ENCODE peak calls at places on chromosomes 4 and X, in five cellular contexts. P is vagina, I is GM23338, V is IMR-90, B is neuronal stem cell. N is an unnamed sample.
A peak's percentile ranks its signal among the peaks of the same experiment; 100 is the strongest.

GRCh38 chr4:153594208-153594607 is 89.9 kb upstream of the TLR2 start:
- DNase-seq in P (no peak), I (no peak), V (peak; percentile 41), B (no peak), N (no peak)

GRCh38 chr4:9735515-9735914 is 45.9 kb upstream of the DRD5 start:
- DNase-seq in P (no peak), I (peak; percentile 69), V (no peak), B (no peak), N (peak; percentile 19)

GRCh38 chrX:40154853-40155616 is 57.3 kb upstream of the BCOR start:
- DNase-seq in P (no peak), I (peak; percentile 63), V (peak; percentile 50), B (no peak), N (peak; percentile 94)

GRCh38 chrX:774536-774935 is 143.9 kb downstream of the SHOX start:
- DNase-seq in P (peak; percentile 61), I (no peak), V (no peak), B (no peak), N (no peak)

GRCh38 chr4:147428583-147428982 is 52.3 kb upstream of the EDNRA start:
- DNase-seq in P (no peak), I (no peak), V (no peak), B (no peak), N (no peak)

GRCh38 chr4:56271121-56271520 is 116.2 kb downstream of the AASDH start:
- DNase-seq in P (no peak), I (no peak), V (no peak), B (no peak), N (no peak)

GRCh38 chr4:139319571-139319970 is 17.3 kb upstream of the NDUFC1 start:
- DNase-seq in P (no peak), I (no peak), V (no peak), B (no peak), N (no peak)

GRCh38 chrX:13377537-13377936 is 57.7 kb upstream of the ATXN3L start:
- DNase-seq in P (no peak), I (no peak), V (peak; percentile 95), B (no peak), N (no peak)

GRCh38 chrX:48492293-48492910 is 16.4 kb upstream of the PORCN start:
- DNase-seq in P (no peak), I (no peak), V (peak; percentile 35), B (no peak), N (no peak)

GRCh38 chr4:185238261-185238681 is 28.9 kb downstream of the SNX25 start:
- DNase-seq in P (no peak), I (no peak), V (peak; percentile 84), B (no peak), N (no peak)

GRCh38 chr4:186809070-186809469 is 85.4 kb upstream of the FAT1 start:
- DNase-seq in P (no peak), I (no peak), V (no peak), B (no peak), N (no peak)

GRCh38 chr4:24328300-24328699 is 256.1 kb downstream of the DHX15 start:
- DNase-seq in P (no peak), I (peak; percentile 56), V (no peak), B (peak; percentile 42), N (no peak)

GRCh38 chr4:41750158-41750623 is 1.7 kb upstream of the PHOX2B start:
- DNase-seq in P (no peak), I (peak; percentile 21), V (no peak), B (peak; percentile 24), N (peak; percentile 47)

GRCh38 chrX:63809158-63809557 is 24.1 kb upstream of the ARHGEF9 start:
- DNase-seq in P (no peak), I (no peak), V (no peak), B (no peak), N (no peak)

GRCh38 chrX:102659790-102660757 is 8.8 kb downstream of the GPRASP1 start:
- DNase-seq in P (no peak), I (peak; percentile 75), V (peak; percentile 58), B (peak; percentile 48), N (peak; percentile 62)

GRCh38 chr4:188025476-188025875 is 29.9 kb downstream of the ZFP42 start:
- DNase-seq in P (no peak), I (no peak), V (no peak), B (no peak), N (no peak)

GRCh38 chrX:154547245-154548027 is at the start of gene IKBKG:
- DNase-seq in P (no peak), I (peak; percentile 86), V (peak; percentile 86), B (peak; percentile 83), N (peak; percentile 98)

GRCh38 chrX:42948723-42949122 is 170.8 kb upstream of the PPP1R2C start:
- DNase-seq in P (no peak), I (no peak), V (no peak), B (no peak), N (no peak)

GRCh38 chr4:148311493-148311892 is 130.7 kb downstream of the NR3C2 start:
- DNase-seq in P (no peak), I (no peak), V (no peak), B (no peak), N (no peak)

GRCh38 chr4:53640576-53641459 is 49.5 kb upstream of the LNX1 start:
- DNase-seq in P (no peak), I (no peak), V (no peak), B (peak; percentile 29), N (no peak)

DNA sequence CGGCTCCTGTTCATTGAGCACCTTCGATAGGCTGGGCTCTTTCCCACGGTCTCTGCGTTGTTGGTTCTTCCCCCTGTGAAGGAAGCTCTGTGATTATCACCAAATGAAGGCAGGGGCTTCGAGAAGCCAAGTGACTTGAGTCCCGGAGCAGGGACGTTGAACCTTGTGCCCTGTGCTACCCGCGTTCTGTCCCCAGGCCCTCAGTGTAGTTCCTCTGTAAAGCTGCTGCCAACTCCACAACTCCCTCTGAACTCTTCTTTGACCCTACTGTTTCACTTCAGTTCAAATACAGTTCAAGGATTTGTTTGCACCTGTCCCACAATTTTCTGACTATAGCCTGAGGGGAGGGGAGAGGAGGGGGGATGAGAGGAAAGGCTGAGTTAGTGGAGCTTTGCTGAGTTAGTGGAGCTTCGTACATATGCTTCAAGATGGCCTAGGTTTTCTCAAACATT is 630 bp upstream of the PHF8 start:
- DNase-seq in P (no peak), I (no peak), V (no peak), B (no peak), N (no peak)
- H3K4me3 ChIP-seq in P (peak overlapping the region; percentile 54), I (peak overlapping the region; percentile 80), V (peak overlapping the region; percentile 100), B (peak overlapping the region; percentile 49), N (peak overlapping the region; percentile 68)

DNA sequence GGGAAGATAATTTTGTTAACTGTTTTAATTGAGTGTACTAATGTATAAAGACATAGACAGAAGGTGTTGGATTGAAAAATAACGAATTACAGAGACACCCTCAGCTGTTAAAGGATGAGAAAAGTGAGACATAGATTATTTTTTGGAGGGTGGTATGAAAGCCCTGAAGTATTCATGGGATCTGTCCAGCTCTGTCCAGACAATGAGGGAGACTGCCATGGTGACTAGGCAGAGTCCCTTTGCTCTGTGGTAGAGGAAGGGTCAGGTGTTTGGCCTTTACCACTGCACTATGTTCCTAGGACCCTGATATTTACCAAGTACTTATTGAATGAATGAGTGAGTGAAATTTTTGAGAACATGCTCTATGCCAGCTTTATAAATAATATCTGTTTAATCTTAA is 11.4 kb downstream of the FGF2 start:
- DNase-seq in P (no peak), I (no peak), V (no peak), B (no peak), N (no peak)
- H3K36me3 ChIP-seq in P (no peaks in the 10 kb centered on the region), I (peaks cover 16% of the 10 kb centered on the region), V (peaks cover 21% of the 10 kb centered on the region), B (peaks cover 6% of the 10 kb centered on the region), N (peaks cover 13% of the 10 kb centered on the region)

GRCh38 chrX:135923353-135923752 is 29.8 kb downstream of the SAGE1 start:
- DNase-seq in P (no peak), I (peak; percentile 56), V (no peak), B (no peak), N (peak; percentile 8)
- H3K27me3 ChIP-seq in P (no peaks in the 10 kb centered on the region), I (no peaks in the 10 kb centered on the region), V (no peaks in the 10 kb centered on the region), B (no peaks in the 10 kb centered on the region), N (no peaks in the 10 kb centered on the region)

DNA sequence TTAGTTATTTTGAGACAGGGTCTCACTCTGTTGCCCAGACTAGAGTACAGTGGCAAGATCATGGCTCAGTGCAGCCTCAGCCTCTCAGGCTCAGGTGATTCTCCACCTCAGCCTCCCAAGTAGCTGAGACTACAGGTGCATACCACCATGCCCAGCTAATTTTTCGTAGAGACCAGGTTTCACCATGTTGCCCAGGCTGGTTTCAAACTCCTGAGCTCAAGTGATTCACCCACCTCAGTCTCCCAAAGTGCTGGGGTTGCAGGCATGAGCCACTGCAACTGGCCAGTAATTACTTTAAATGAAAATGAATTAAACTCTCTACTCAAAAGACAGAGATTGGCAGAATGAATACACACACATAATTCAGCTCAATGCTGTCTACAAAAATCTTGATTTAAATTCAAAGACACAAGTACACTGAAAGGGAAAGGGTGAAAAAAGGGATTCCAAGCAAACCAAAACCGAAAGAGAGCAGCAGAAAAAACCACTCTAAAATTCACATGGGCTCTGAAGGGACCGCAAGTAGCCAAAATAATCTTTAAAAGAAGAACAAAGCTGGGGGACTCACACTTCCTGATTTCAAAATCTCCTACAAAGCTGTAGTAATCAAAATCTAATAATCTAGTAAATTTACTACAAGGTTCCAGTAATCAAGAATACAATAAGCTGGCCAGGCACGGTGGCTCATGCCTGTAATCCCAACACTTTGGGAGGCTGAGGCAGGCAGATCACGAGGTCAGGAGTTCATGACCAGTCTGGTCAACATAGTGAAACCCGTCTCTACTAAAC is 11.8 kb upstream of the SPON2 start:
- DNase-seq in P (no peak), I (no peak), V (no peak), B (no peak), N (no peak)
- H3K4me3 ChIP-seq in P (no peak overlapping the region), I (no peak overlapping the region), V (no peak overlapping the region), B (no peak overlapping the region), N (no peak overlapping the region)

GRCh38 chr4:87130985-87131753 is 89.2 kb downstream of the KLHL8 start:
- DNase-seq in P (no peak), I (no peak), V (no peak), B (no peak), N (no peak)

GRCh38 chr4:87133183-87133582 is 87.2 kb downstream of the KLHL8 start:
- DNase-seq in P (no peak), I (no peak), V (no peak), B (no peak), N (no peak)

GRCh38 chr4:87132035-87132434 is 88.4 kb downstream of the KLHL8 start:
- DNase-seq in P (no peak), I (no peak), V (no peak), B (no peak), N (no peak)

GRCh38 chr4:87130482-87130881 is 89.9 kb downstream of the KLHL8 start:
- DNase-seq in P (no peak), I (no peak), V (no peak), B (no peak), N (no peak)

GRCh38 chr4:87134122-87134521 is 86.3 kb downstream of the KLHL8 start:
- DNase-seq in P (no peak), I (no peak), V (no peak), B (no peak), N (no peak)
- H3K36me3 ChIP-seq in P (no peaks in the 10 kb centered on the region), I (peaks cover 35% of the 10 kb centered on the region), V (peaks cover 31% of the 10 kb centered on the region), B (peaks cover 29% of the 10 kb centered on the region), N (peaks cover 26% of the 10 kb centered on the region)

GRCh38 chr4:73943555-73943954 is 38.3 kb downstream of the PF4 start:
- DNase-seq in P (no peak), I (peak; percentile 82), V (no peak), B (no peak), N (peak; percentile 60)

GRCh38 chr4:73945140-73945539 is 36.7 kb downstream of the PF4 start:
- DNase-seq in P (no peak), I (peak; percentile 39), V (no peak), B (no peak), N (no peak)

GRCh38 chr4:73944061-73944875 is 37.6 kb downstream of the PF4 start:
- DNase-seq in P (no peak), I (peak; percentile 69), V (no peak), B (peak; percentile 20), N (peak; percentile 74)

GRCh38 chr4:73947239-73947985 is 34.4 kb downstream of the PF4 start:
- DNase-seq in P (no peak), I (no peak), V (no peak), B (no peak), N (no peak)

GRCh38 chr4:73945674-73946449 is 36.0 kb downstream of the PF4 start:
- DNase-seq in P (no peak), I (no peak), V (no peak), B (no peak), N (no peak)
- H3K27me3 ChIP-seq in P (no peaks in the 10 kb centered on the region), I (peaks cover 93% of the 10 kb centered on the region), V (peaks cover 47% of the 10 kb centered on the region), B (no peaks in the 10 kb centered on the region), N (peaks cover 61% of the 10 kb centered on the region)

N was measured in H7.